ENCODE peak calls at places on chromosomes 13 and 19, in seven cellular contexts. L is SK-N-SH, D is neural crest cell, O is mucosa of descending colon, C is heart left ventricle, H is GM10248, R is omental fat pad. E is an unnamed sample.

GRCh38 chr19:39408392-39409206 is 2.0 kb downstream of the ZFP36 start:
- DNase-seq in L (no peak), D (no peak), O (no peak), C (no peak), H (no peak), R (no peak), E (peak)

GRCh38 chr19:11767633-11768133 is 883 bp downstream of the ZNF441 start:
- DNase-seq in L (peak), D (no peak), O (peak), C (peak), H (peak), R (no peak), E (peak)

GRCh38 chr13:44051923-44052322 is 172.2 kb downstream of the LACC1 start:
- DNase-seq in L (no peak), D (no peak), O (no peak), C (no peak), H (no peak), R (no peak), E (no peak)

GRCh38 chr13:76720827-76721226 is 165.4 kb downstream of the KCTD12 start:
- DNase-seq in L (no peak), D (no peak), O (no peak), C (no peak), H (no peak), R (no peak), E (no peak)

GRCh38 chr19:31818740-31819228 is 469.5 kb upstream of the TSHZ3 start:
- DNase-seq in L (no peak), D (no peak), O (no peak), C (no peak), H (no peak), R (no peak), E (no peak)

GRCh38 chr13:65854431-65854830 is 1375.7 kb downstream of the PCDH9 start:
- DNase-seq in L (no peak), D (no peak), O (no peak), C (no peak), H (no peak), R (no peak), E (no peak)

GRCh38 chr13:62300021-62300420 is 884.4 kb upstream of the PCDH20 start:
- DNase-seq in L (no peak), D (no peak), O (no peak), C (no peak), H (no peak), R (no peak), E (no peak)

GRCh38 chr19:51246153-51246552 is 4.7 kb upstream of the SIGLECL1 start:
- DNase-seq in L (no peak), D (no peak), O (no peak), C (no peak), H (no peak), R (no peak), E (no peak)

GRCh38 chr13:108095036-108095435 is 120.3 kb downstream of the LIG4 start:
- DNase-seq in L (no peak), D (no peak), O (no peak), C (no peak), H (no peak), R (no peak), E (no peak)

GRCh38 chr13:33284916-33285315 is 639 bp downstream of the STARD13 start:
- DNase-seq in L (no peak), D (no peak), O (no peak), C (no peak), H (no peak), R (no peak), E (no peak)

GRCh38 chr13:76029088-76029487 is 393.0 kb downstream of the LMO7 start:
- DNase-seq in L (no peak), D (no peak), O (no peak), C (no peak), H (no peak), R (no peak), E (no peak)

GRCh38 chr19:44685877-44686276 is 13.1 kb upstream of the CEACAM16 start:
- DNase-seq in L (no peak), D (no peak), O (no peak), C (no peak), H (no peak), R (no peak), E (no peak)

GRCh38 chr13:32116210-32116609 is 84.6 kb downstream of the FRY start:
- DNase-seq in L (no peak), D (no peak), O (no peak), C (no peak), H (peak), R (no peak), E (no peak)

GRCh38 chr19:54426291-54426918 is 11.1 kb downstream of the TTYH1 start:
- DNase-seq in L (no peak), D (no peak), O (no peak), C (no peak), H (no peak), R (no peak), E (no peak)

GRCh38 chr19:42193294-42193693 is 24.2 kb downstream of the DEDD2 start:
- DNase-seq in L (no peak), D (no peak), O (no peak), C (no peak), H (no peak), R (no peak), E (no peak)

GRCh38 chr13:44401577-44401976 is 28.0 kb downstream of the SERP2 start:
- DNase-seq in L (no peak), D (no peak), O (no peak), C (no peak), H (no peak), R (no peak), E (no peak)

GRCh38 chr13:52686381-52686780 is 33.7 kb downstream of the SUGT1 start:
- DNase-seq in L (no peak), D (no peak), O (no peak), C (no peak), H (no peak), R (no peak), E (no peak)

GRCh38 chr13:44768233-44768632 is 192.1 kb upstream of the TSC22D1 start:
- DNase-seq in L (no peak), D (no peak), O (no peak), C (no peak), H (peak), R (no peak), E (peak)

GRCh38 chr19:54444737-54445136 is 4.3 kb upstream of the LENG8 start:
- DNase-seq in L (no peak), D (no peak), O (peak), C (no peak), H (no peak), R (no peak), E (no peak)

GRCh38 chr13:67769063-67769986 is 539.2 kb upstream of the PCDH9 start:
- DNase-seq in L (no peak), D (no peak), O (peak), C (no peak), H (no peak), R (no peak), E (no peak)

GRCh38 chr13:52010890-52011689 is at the start of gene ATP7B:
- DNase-seq in L (peak), D (no peak), O (no peak), C (no peak), H (peak), R (no peak), E (peak)

GRCh38 chr13:45696610-45697226 is 5.4 kb upstream of the CBY2 start:
- DNase-seq in L (no peak), D (no peak), O (no peak), C (no peak), H (no peak), R (no peak), E (no peak)

GRCh38 chr19:5913739-5914357 is at the start of gene CAPS:
- DNase-seq in L (no peak), D (no peak), O (peak), C (peak), H (no peak), R (no peak), E (no peak)

GRCh38 chr19:7772752-7773291 is 9.8 kb downstream of the CLEC4M start:
- DNase-seq in L (no peak), D (no peak), O (no peak), C (no peak), H (peak), R (no peak), E (peak)

GRCh38 chr19:41887711-41888382 is 4.9 kb downstream of the ARHGEF1 start:
- DNase-seq in L (no peak), D (no peak), O (peak), C (no peak), H (peak), R (no peak), E (peak)

GRCh38 chr19:47865166-47865565 is 6.1 kb downstream of the TPRX2 start:
- DNase-seq in L (no peak), D (no peak), O (peak), C (peak), H (no peak), R (no peak), E (no peak)

GRCh38 chr19:16076958-16077611 is 790 bp downstream of the TPM4 start:
- DNase-seq in L (peak), D (no peak), O (peak), C (peak), H (no peak), R (no peak), E (peak)

GRCh38 chr13:97440598-97440997 is 6.6 kb downstream of the RAP2A start:
- DNase-seq in L (no peak), D (no peak), O (no peak), C (no peak), H (no peak), R (no peak), E (no peak)

GRCh38 chr19:343941-344624 is 513 bp downstream of the MIER2 start:
- DNase-seq in L (peak), D (peak), O (no peak), C (no peak), H (peak), R (no peak), E (no peak)

GRCh38 chr13:97223711-97224461 is 1.8 kb downstream of the MBNL2 start:
- DNase-seq in L (no peak), D (no peak), O (peak), C (peak), H (peak), R (no peak), E (peak)

GRCh38 chr13:23087884-23088283 is 92.9 kb upstream of the SGCG start:
- DNase-seq in L (peak), D (peak), O (no peak), C (no peak), H (peak), R (no peak), E (peak)

GRCh38 chr13:21234537-21234936 is 58.1 kb downstream of the MRPL57 start:
- DNase-seq in L (peak), D (no peak), O (no peak), C (no peak), H (no peak), R (no peak), E (no peak)

GRCh38 chr19:51025809-51026553 is 435 bp downstream of the KLK11 start:
- DNase-seq in L (peak), D (no peak), O (no peak), C (no peak), H (no peak), R (no peak), E (no peak)

GRCh38 chr19:23526302-23526701 is 131.0 kb upstream of the ZNF91 start:
- DNase-seq in L (no peak), D (no peak), O (no peak), C (no peak), H (no peak), R (no peak), E (no peak)

GRCh38 chr19:38793186-38793585 is 4.2 kb downstream of the LGALS7B start:
- DNase-seq in L (no peak), D (no peak), O (no peak), C (no peak), H (no peak), R (no peak), E (no peak)

GRCh38 chr13:94129490-94129894 is 350.0 kb downstream of the DCT start:
- DNase-seq in L (no peak), D (no peak), O (no peak), C (peak), H (no peak), R (no peak), E (no peak)

GRCh38 chr13:102131246-102131645 is 270.6 kb downstream of the FGF14 start:
- DNase-seq in L (no peak), D (no peak), O (no peak), C (no peak), H (no peak), R (no peak), E (no peak)

GRCh38 chr13:75585153-75585552 is 35.6 kb downstream of the UCHL3 start:
- DNase-seq in L (no peak), D (no peak), O (no peak), C (no peak), H (no peak), R (no peak), E (no peak)

GRCh38 chr19:45462174-45462573 is 5.6 kb upstream of the FOSB start:
- DNase-seq in L (no peak), D (no peak), O (no peak), C (no peak), H (no peak), R (no peak), E (no peak)

GRCh38 chr13:59487883-59488282 is 675.8 kb downstream of the DIAPH3 start:
- DNase-seq in L (no peak), D (no peak), O (no peak), C (no peak), H (no peak), R (no peak), E (no peak)
- TF ChIP-seq CTCF in L (peak), D (no peak), O (no peak), C (no peak), H (no peak), R (no peak), E (no peak)

DNA sequence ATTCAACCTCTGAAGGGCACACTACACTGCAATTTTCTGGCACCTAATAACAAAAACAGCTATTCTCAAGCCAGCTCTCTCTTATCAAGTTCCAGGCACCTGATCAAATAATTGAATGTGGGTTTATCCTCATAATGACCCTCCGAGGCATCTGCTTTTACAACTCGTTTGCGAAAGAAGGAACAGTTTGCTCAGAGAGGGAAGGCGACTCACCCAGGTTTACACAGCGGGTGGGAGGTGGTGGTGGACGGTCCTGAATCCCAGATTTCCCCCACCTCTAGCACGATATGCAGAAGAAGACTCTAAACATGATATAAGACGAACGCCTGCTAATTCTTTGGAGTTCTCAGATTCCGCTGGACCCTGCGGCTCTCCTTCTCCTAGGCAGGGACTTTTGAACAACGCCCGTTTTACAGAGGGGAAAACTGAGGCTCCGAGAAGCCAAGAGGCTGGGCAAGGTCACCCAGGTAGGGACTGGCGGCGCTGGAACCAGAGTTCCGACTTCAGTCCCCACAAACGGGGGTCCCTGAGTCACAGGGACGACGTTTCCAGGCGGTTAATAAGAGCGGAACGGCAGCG is 627 bp downstream of the SGTA start:
- DNase-seq in L (no peak), D (no peak), O (no peak), C (no peak), H (no peak), R (no peak), E (peak)
- TF ChIP-seq CTCF in L (no peak), D (no peak), O (no peak), C (no peak), H (no peak), R (no peak), E (no peak)

GRCh38 chr13:113403255-113404104 is 39.5 kb upstream of the GRTP1 start:
- DNase-seq in L (no peak), D (no peak), O (no peak), C (peak), H (no peak), R (no peak), E (no peak)

GRCh38 chr13:113405481-113406300 is 41.8 kb upstream of the GRTP1 start:
- DNase-seq in L (no peak), D (no peak), O (no peak), C (peak), H (no peak), R (no peak), E (no peak)

GRCh38 chr13:113404723-113405471 is 41.0 kb upstream of the GRTP1 start:
- DNase-seq in L (no peak), D (no peak), O (no peak), C (peak), H (no peak), R (no peak), E (no peak)

GRCh38 chr13:113402471-113403254 is 38.7 kb upstream of the GRTP1 start:
- DNase-seq in L (no peak), D (no peak), O (no peak), C (no peak), H (no peak), R (no peak), E (no peak)

GRCh38 chr13:113404366-113404722 is 40.4 kb upstream of the GRTP1 start:
- DNase-seq in L (peak), D (no peak), O (no peak), C (peak), H (no peak), R (no peak), E (no peak)
- TF ChIP-seq CTCF in L (no peak), D (no peak), O (no peak), C (no peak), H (no peak), R (no peak), E (no peak)

GRCh38 chr19:1471514-1472107 is 7.4 kb downstream of the C19orf25 start:
- DNase-seq in L (no peak), D (no peak), O (peak), C (no peak), H (no peak), R (no peak), E (peak)
- TF ChIP-seq CTCF in L (no peak), D (peak), O (no peak), C (no peak), H (no peak), R (no peak), E (no peak)